ENCODE peak calls at places on chromosomes 13 and 19, in four cellular contexts. D is fibroblast of lung, M is neural progenitor cell, C is hepatocyte. N is an unnamed sample. For H3K4me1, the result is how much of the 10 kb centered on the place peaks cover.

GRCh38 chr13:32731576-32731975 is 145.3 kb downstream of the PDS5B start:
- DNase-seq in D (peak), M (no peak), C (peak), N (peak)

GRCh38 chr19:10643166-10643967 is 10.8 kb upstream of the ILF3 start:
- DNase-seq in D (no peak), M (no peak), C (no peak), N (no peak)

GRCh38 chr13:111202149-111202548 is 87.0 kb downstream of the ARHGEF7 start:
- DNase-seq in D (no peak), M (no peak), C (no peak), N (peak)

GRCh38 chr19:27776020-27776419 is 1436.9 kb downstream of the UQCRFS1 start:
- DNase-seq in D (peak), M (no peak), C (no peak), N (peak)

GRCh38 chr13:75587679-75588078 is 38.1 kb downstream of the UCHL3 start:
- DNase-seq in D (no peak), M (peak), C (peak), N (no peak)

GRCh38 chr13:75825161-75825560 is 189.0 kb downstream of the LMO7 start:
- DNase-seq in D (no peak), M (no peak), C (no peak), N (no peak)

GRCh38 chr19:535017-535835 is 3.7 kb downstream of the CDC34 start:
- DNase-seq in D (no peak), M (no peak), C (no peak), N (no peak)

GRCh38 chr13:30388401-30389283 is 33.7 kb upstream of the UBE2L5 start:
- DNase-seq in D (no peak), M (peak), C (no peak), N (no peak)

GRCh38 chr19:52653161-52653560 is 15.0 kb upstream of the ZNF83 start:
- DNase-seq in D (no peak), M (no peak), C (no peak), N (no peak)

GRCh38 chr13:75432045-75432444 is 49.9 kb downstream of the TBC1D4 start:
- DNase-seq in D (no peak), M (no peak), C (no peak), N (no peak)

GRCh38 chr13:47215741-47216140 is 318.9 kb upstream of the HTR2A start:
- DNase-seq in D (peak), M (no peak), C (no peak), N (peak)

GRCh38 chr19:7549749-7550148 is 14.2 kb downstream of the PNPLA6 start:
- DNase-seq in D (no peak), M (no peak), C (no peak), N (no peak)

GRCh38 chr19:14102102-14102696 is 11.6 kb upstream of the SAMD1 start:
- DNase-seq in D (no peak), M (no peak), C (no peak), N (no peak)

GRCh38 chr19:34639491-34640085 is 37.4 kb downstream of the SCGB2B2 start:
- DNase-seq in D (peak), M (peak), C (peak), N (peak)

GRCh38 chr19:35828694-35829301 is 16.2 kb upstream of the PRODH2 start:
- DNase-seq in D (peak), M (peak), C (peak), N (peak)

GRCh38 chr13:45615501-45616101 is at the start of gene ERICH6B:
- DNase-seq in D (peak), M (peak), C (peak), N (no peak)

GRCh38 chr13:35724480-35724879 is 248.0 kb upstream of the MAB21L1 start:
- DNase-seq in D (no peak), M (no peak), C (no peak), N (no peak)

GRCh38 chr19:5949792-5950305 is 28.1 kb downstream of the RANBP3 start:
- DNase-seq in D (no peak), M (no peak), C (no peak), N (no peak)

GRCh38 chr13:29570058-29570654 is 25.3 kb downstream of the SLC7A1 start:
- DNase-seq in D (no peak), M (no peak), C (no peak), N (no peak)

GRCh38 chr19:50419580-50420035 is 870 bp downstream of the SPIB start:
- DNase-seq in D (no peak), M (no peak), C (peak), N (no peak)

GRCh38 chr19:6903446-6903845 is 16.1 kb downstream of the ADGRE1 start:
- DNase-seq in D (no peak), M (no peak), C (no peak), N (no peak)

GRCh38 chr19:19078801-19079200 is 15.0 kb downstream of the SLC25A42 start:
- DNase-seq in D (no peak), M (no peak), C (no peak), N (no peak)

DNA sequence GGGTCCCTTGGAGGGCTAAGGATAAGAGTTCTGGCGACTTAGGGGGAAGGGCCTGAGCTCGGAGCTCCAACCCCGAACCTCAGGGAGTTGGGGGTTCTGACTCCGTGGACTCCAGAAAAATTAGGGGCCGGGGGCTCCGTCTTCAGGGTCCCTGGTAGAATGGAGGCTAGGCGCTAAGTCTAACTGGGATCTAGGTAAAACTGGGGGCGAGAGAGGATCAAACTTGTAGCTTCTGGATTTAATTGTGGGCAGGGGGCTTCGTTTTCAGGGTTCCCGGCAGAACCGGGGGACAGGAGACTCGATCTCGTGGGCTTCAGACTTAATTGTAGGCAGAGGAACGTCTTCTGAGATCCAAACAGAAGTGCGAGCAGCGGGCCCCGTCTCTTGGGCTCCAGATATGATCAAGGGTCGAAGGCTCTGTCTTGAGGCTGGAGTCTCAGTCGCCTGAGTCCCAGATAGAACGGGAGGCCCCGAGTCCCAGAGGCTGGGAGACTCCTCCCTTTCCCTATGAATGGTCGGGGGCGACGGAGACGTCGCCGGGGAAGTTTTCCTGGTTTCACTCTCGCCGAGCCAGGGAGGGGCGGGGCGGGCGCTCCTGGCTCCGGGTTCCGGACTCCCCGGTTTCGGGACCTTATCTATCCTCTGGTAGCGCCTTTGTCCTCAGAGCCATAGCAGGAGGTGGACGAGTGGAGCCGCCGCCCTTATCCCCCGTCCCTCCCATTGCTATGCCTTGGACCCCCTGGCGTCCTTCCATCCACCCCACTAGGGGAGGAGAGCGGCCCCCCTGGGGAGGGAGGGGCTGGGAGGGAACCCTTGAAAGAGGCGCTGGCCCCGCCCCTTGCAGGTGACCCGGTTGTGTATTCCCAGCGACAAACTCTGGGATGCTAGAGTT is 1.3 kb downstream of the NECTIN2 start:
- DNase-seq in D (peak), M (peak), C (peak), N (peak)
- TF ChIP-seq EZH2 in D (no peak), M (no peak), C (no peak), N (no peak)

GRCh38 chr13:113854238-113855011 is 9.5 kb downstream of the GAS6 start:
- DNase-seq in D (peak), M (no peak), C (no peak), N (no peak)

GRCh38 chr13:113855012-113855921 is 8.6 kb downstream of the GAS6 start:
- DNase-seq in D (no peak), M (no peak), C (no peak), N (no peak)

GRCh38 chr13:113855931-113856715 is 7.8 kb downstream of the GAS6 start:
- DNase-seq in D (no peak), M (no peak), C (no peak), N (no peak)

GRCh38 chr13:113857531-113858195 is 6.2 kb downstream of the GAS6 start:
- DNase-seq in D (no peak), M (peak), C (no peak), N (no peak)

GRCh38 chr13:113856716-113857065 is 7.2 kb downstream of the GAS6 start:
- DNase-seq in D (peak), M (no peak), C (no peak), N (no peak)
- H3K27ac ChIP-seq in D (peak), M (no peak), C (no peak), N (no peak)

GRCh38 chr19:38676878-38677646 is 29.6 kb downstream of the ACTN4 start:
- DNase-seq in D (no peak), M (no peak), C (no peak), N (no peak)
- H3K4me1 ChIP-seq in D (under half), M (under half), C (half or more), N (under half)

DNA sequence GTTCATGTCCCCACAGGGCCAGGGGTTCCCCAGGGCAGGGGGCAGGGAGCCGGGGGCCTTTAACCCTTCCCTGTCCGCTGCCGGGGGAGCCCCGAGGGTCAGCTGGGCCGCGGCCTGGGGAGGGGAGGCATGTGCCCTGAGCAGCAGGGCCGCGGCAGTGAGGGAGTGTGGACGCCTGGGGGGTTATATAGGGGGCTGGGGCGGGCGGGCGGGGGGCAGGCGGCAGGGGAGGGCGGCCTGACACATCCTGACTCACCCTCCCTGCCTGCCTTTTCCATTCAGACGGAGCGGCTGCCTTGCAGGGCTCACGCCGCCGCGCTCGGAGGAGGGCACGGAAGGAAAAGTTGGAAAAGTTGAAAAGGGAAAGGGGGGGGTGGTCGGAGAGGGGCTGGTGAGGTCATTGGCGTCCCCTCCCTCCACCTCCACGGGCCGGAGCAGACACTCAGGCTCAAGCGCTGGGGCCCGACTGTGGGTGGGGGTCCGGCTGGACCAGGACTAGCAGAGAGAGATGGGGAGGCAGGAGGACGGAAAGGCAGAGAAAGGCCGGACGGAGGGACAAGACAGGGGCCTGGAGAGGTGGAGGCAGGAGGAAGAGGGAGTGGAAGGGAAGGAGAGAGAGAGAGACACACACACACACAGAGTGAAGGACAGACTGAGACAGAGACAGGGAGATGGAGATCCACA is at the start of gene IL11:
- DNase-seq in D (peak), M (peak), C (peak), N (no peak)
- TF ChIP-seq EZH2 in D (no peak), M (peak), C (peak), N (no peak)

DNA sequence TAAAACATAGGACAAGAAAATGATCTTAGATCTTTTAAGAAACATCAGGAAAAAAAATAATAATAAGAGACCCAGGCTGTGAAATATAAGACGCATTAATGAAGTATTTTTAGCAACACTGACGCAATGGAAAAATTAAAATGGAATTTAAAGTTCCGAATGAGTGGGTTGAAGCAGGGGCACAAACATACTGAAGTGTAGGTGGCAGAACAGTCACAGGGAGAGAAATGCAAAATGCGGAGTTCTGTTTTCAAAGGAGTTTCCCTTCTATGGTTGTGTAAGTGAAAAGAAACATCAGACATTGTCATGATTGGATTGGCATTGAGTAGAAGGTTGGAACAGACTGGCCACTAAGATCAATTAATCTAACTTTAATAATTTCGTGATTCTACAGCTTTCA is 159.8 kb downstream of the CYSLTR2 start:
- DNase-seq in D (no peak), M (no peak), C (no peak), N (no peak)
- H3K27ac ChIP-seq in D (no peak), M (no peak), C (no peak), N (no peak)

DNA sequence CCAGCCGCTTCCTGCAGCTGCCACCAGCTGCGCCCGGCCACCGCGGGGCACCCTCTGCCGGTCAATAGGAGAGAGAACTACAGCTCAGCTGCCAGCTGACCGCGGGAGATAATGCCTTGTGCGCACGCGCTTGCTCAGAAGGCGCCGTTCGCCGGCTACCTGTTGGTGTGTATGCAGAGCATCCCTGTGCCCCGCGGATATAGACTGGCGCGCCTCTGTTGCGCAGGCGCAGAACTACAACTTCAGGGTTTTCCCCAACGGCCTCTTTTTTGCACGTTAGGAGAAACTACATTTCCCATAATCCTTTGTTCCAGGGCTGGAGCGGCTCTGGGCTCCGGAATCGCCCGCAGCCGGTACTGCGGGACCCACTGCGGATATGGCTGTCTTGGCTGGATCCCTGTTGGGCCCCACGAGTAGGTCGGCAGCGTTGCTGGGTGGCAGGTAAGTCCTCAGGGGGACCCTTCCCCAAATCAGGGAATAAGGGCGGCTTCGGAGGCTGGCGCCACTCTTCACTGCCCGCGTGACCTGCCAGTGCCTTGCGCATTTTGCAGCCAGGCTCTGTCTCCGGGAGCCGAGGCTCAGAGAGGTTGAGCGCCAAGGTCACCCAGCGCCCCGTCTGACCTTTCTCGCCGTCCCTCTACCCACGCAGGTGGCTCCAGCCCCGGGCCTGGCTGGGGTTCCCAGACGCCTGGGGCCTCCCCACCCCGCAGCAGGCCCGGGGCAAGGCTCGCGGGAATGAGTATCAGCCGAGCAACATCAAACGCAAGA is at the start of gene MRPL34:
- DNase-seq in D (peak), M (peak), C (peak), N (peak)
- H3K4me1 ChIP-seq in D (under half), M (under half), C (under half), N (under half)

DNA sequence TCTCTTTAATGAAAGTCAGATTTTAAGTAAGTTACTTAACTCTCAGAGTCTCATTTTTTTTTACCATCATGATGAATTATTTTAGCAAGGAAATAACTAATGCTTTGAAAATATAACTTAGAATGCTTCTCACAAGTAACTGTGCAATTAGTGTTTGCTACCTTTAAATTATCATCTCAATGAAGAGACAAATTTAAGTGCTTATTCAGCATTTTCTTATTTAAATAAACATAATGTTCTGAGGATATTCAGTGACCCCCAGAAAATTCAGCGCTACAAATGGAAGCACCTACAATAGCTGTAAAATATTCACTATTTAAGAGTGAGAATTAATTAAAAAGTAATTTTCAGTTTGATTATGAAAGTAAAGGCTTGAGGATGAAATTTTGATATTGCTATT is 527.2 kb downstream of the SLITRK1 start:
- DNase-seq in D (no peak), M (no peak), C (no peak), N (no peak)
- TF ChIP-seq EZH2 in D (no peak), M (no peak), C (no peak), N (no peak)

GRCh38 chr19:3984584-3984907 is 717 bp downstream of the EEF2 start:
- DNase-seq in D (no peak), M (no peak), C (no peak), N (no peak)

GRCh38 chr19:3987619-3988371 is 2.5 kb upstream of the EEF2 start:
- DNase-seq in D (peak), M (peak), C (peak), N (peak)

GRCh38 chr19:3984908-3985642 is at the start of gene EEF2:
- DNase-seq in D (peak), M (peak), C (peak), N (peak)

GRCh38 chr19:3985643-3986259 is 488 bp upstream of the EEF2 start:
- DNase-seq in D (no peak), M (no peak), C (no peak), N (no peak)

DNA sequence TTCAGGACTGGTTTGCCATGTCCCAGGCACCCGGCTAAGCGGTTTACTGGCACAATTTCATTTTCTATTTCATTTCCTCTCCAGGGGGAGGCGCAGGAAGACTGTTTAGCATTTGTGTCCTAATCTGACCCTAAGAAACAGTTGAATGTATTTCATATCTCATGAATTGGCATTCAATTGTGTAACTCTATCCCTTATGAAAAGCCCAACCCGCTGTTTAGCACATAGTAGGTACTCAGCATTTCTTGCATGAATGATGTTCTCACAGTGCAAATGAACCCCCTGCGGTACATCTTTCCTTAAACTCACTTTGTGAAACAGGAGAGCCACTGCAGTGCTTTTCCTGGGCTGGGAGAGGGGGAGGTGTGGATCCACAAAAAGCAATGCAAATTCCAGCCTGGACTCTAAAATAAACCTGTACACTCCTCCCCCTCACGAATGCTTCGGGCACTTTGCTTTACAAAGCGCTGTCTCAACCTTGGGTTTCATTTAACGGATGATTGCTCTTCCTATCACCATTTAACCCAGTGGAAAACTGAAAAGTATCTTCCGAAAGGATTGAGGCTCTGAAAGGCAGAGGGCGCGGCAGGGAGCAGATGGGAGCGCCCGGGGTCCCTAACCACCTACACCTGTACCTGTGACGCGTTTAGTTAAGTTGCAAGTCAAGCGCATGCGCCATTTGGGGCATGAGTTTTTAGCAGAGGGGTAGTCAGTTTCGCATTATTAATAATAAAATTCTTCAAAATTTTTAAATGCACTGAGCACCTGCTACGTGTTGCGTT is 1.2 kb upstream of the EEF2 start:
- DNase-seq in D (peak), M (peak), C (peak), N (peak)
- H3K27ac ChIP-seq in D (no peak), M (no peak), C (no peak), N (peak)

DNA sequence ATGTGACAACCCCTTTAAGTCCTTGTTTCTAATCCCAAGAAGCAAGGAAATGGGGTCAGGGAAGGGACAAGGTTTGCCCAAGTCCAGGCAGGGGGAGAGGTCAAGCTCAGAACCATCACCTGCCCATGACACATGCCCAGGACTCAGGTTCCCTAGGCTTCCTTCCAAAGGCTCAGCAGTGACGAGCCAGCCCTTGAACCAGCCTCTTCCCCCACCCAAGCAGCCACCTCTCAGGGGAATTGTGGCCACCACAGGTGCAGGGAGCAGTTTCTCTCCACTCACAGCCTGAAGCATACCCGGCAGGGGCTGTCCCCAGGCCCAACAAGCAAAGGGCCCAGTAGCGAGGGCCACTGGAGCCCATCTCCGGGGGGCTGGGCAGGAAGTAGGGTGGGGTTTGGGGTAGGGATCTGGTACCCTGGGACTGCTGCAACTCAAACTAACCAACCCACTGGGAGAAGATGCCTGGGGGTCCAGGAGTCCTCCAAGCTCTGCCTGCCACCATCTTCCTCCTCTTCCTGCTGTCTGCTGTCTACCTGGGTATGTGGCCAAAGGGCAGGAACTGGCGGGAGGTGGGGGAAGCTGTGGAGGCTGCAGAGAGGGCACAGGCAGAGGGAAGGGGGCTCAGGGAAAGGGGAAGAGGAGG is at the start of gene CD79A:
- DNase-seq in D (no peak), M (no peak), C (no peak), N (no peak)
- H3K4me1 ChIP-seq in D (under half), M (under half), C (under half), N (half or more)

GRCh38 chr19:41932259-41933130 is 4.2 kb upstream of the ERFL start:
- DNase-seq in D (no peak), M (no peak), C (no peak), N (no peak)
- TF ChIP-seq EZH2 in D (peak), M (peak), C (peak), N (no peak)

N was measured in A673.